ENCODE peak calls at places on chromosomes 4 and X, in eight cellular contexts. X is hippocampal formation; B is cardiac fibroblast; I is iPS DF 6.9; D is activated CD4-positive, alpha-beta T cell treated with anti-CD3 and anti-CD28 coated beads, Interleukin-2, amount 50 U/mL, for 24 hours; Q is GM04504; L is mucosa of descending colon; W is left ventricle myocardium inferior. T is an unnamed sample.

GRCh38 chr4:133178960-133179359 is 29.9 kb downstream of the PCDH10 start:
- DNase-seq in D (no peak), L (no peak), W (no peak), X (no peak), Q (no peak), B (no peak), I (no peak), T (no peak)

GRCh38 chr4:16641971-16642370 is 256.5 kb downstream of the LDB2 start:
- DNase-seq in Q (peak; percentile 48), X (no peak), W (no peak), B (peak; percentile 67), L (no peak), D (no peak), I (no peak), T (no peak)

GRCh38 chr4:174053895-174054294 is 229.6 kb downstream of the FBXO8 start:
- DNase-seq in D (no peak), I (no peak), Q (no peak), W (no peak), X (no peak), L (no peak), B (no peak), T (no peak)

GRCh38 chr4:55733874-55734437 is 85.6 kb upstream of the EXOC1L start:
- DNase-seq in D (no peak), W (peak; percentile 35), I (no peak), B (peak; percentile 67), L (peak; percentile 86), X (no peak), Q (no peak), T (no peak)

GRCh38 chr4:2799444-2799911 is 6.6 kb downstream of the SH3BP2 start:
- DNase-seq in W (peak; percentile 36), L (peak; percentile 50), Q (no peak), B (no peak), X (no peak), D (no peak), I (no peak), T (peak; percentile 66)

GRCh38 chr4:36251983-36252382 is 7.7 kb upstream of the ARAP2 start:
- DNase-seq in D (no peak), I (no peak), Q (no peak), W (no peak), B (no peak), L (no peak), X (no peak), T (no peak)

GRCh38 chrX:13898084-13898483 is 81.2 kb upstream of the GPM6B start:
- DNase-seq in L (no peak), W (no peak), B (peak; percentile 62), Q (no peak), I (no peak), X (no peak), D (no peak), T (no peak)

GRCh38 chrX:33211356-33212254 is at the start of gene DMD:
- DNase-seq in I (no peak), B (peak; percentile 93), X (peak; percentile 50), D (no peak), L (no peak), Q (no peak), W (peak; percentile 17), T (no peak)

GRCh38 chrX:11269996-11270395 is 23.2 kb upstream of the AMELX start:
- DNase-seq in D (no peak), B (peak; percentile 43), Q (no peak), W (no peak), I (no peak), L (no peak), X (no peak), T (no peak)

GRCh38 chr4:90099795-90100194 is 27.4 kb upstream of the CCSER1 start:
- DNase-seq in B (no peak), X (no peak), W (no peak), I (no peak), Q (no peak), L (no peak), D (no peak), T (no peak)

GRCh38 chrX:37906357-37906756 is 59.0 kb upstream of the DYNLT3 start:
- DNase-seq in X (no peak), B (no peak), I (no peak), D (no peak), W (no peak), L (no peak), Q (no peak), T (no peak)

GRCh38 chrX:42119076-42119475 is 195.7 kb upstream of the CASK start:
- DNase-seq in W (no peak), X (no peak), L (no peak), B (peak; percentile 90), Q (peak; percentile 3), I (no peak), D (no peak), T (no peak)

GRCh38 chr4:93867416-93868001 is 39.0 kb downstream of the ATOH1 start:
- DNase-seq in D (no peak), X (no peak), L (no peak), B (no peak), W (no peak), Q (no peak), I (no peak), T (no peak)

GRCh38 chrX:39000802-39001201 is 199.5 kb downstream of the MID1IP1 start:
- DNase-seq in D (no peak), Q (no peak), X (no peak), W (no peak), B (no peak), L (no peak), I (no peak), T (no peak)

GRCh38 chrX:40543661-40544328 is 37.0 kb upstream of the ATP6AP2 start:
- DNase-seq in L (no peak), Q (peak; percentile 11), W (no peak), I (peak; percentile 35), B (peak; percentile 65), D (no peak), X (peak; percentile 24), T (no peak)

GRCh38 chr4:36587909-36588472 is 306.6 kb downstream of the DTHD1 start:
- DNase-seq in L (no peak), B (no peak), D (no peak), I (no peak), X (no peak), W (no peak), Q (no peak), T (no peak)

GRCh38 chr4:141706445-141706844 is 70.1 kb downstream of the IL15 start:
- DNase-seq in X (no peak), L (no peak), I (no peak), Q (no peak), B (no peak), W (no peak), D (no peak), T (no peak)

GRCh38 chr4:87093443-87094123 is 126.8 kb downstream of the KLHL8 start:
- DNase-seq in I (no peak), L (no peak), X (peak; percentile 71), D (peak; percentile 40), Q (no peak), W (no peak), B (peak; percentile 69), T (no peak)

GRCh38 chrX:44874481-44875184 is 1.6 kb downstream of the KDM6A start:
- DNase-seq in I (no peak), L (no peak), B (peak; percentile 29), Q (peak; percentile 16), D (peak; percentile 9), X (peak; percentile 14), W (no peak), T (no peak)

GRCh38 chr4:156505341-156505955 is 466.2 kb downstream of the PDGFC start:
- DNase-seq in L (no peak), W (no peak), I (no peak), B (no peak), X (no peak), Q (no peak), D (no peak), T (no peak)

GRCh38 chrX:136221851-136222513 is 29.2 kb downstream of the MAP7D3 start:
- DNase-seq in X (no peak), Q (no peak), I (no peak), W (no peak), L (no peak), B (no peak), D (no peak), T (no peak)

GRCh38 chrX:1086444-1087409 is 125.7 kb downstream of the CRLF2 start:
- DNase-seq in I (no peak), D (no peak), L (no peak), W (no peak), Q (peak; percentile 11), B (no peak), X (no peak), T (peak; percentile 5)

GRCh38 chr4:132297346-132297745 is 851.7 kb upstream of the PCDH10 start:
- DNase-seq in L (no peak), Q (peak; percentile 42), B (peak; percentile 36), I (no peak), W (no peak), X (no peak), D (no peak), T (no peak)

GRCh38 chr4:104469794-104470193 is 24.9 kb downstream of the CXXC4 start:
- DNase-seq in L (no peak), X (no peak), I (no peak), B (no peak), D (no peak), W (no peak), Q (no peak), T (no peak)

GRCh38 chr4:185381794-185382193 is 13.9 kb downstream of the LRP2BP start:
- DNase-seq in X (no peak), W (no peak), D (no peak), Q (no peak), L (no peak), B (peak; percentile 55), I (no peak), T (no peak)

GRCh38 chr4:72567821-72568620 is 1.0 kb downstream of the ADAMTS3 start:
- DNase-seq in Q (no peak), D (no peak), L (peak; percentile 38), B (peak; percentile 85), I (peak; percentile 63), W (peak; percentile 40), X (peak; percentile 6), T (peak; percentile 69)

GRCh38 chrX:24260827-24261550 is 52.9 kb downstream of the SUPT20HL2 start:
- DNase-seq in I (no peak), L (peak; percentile 25), Q (no peak), W (no peak), B (peak; percentile 74), D (peak; percentile 7), X (peak; percentile 2), T (no peak)

GRCh38 chr4:10461091-10461849 is 4.0 kb upstream of the ZNF518B start:
- DNase-seq in X (no peak), B (peak; percentile 80), Q (no peak), D (peak; percentile 52), I (no peak), L (peak; percentile 79), W (peak; percentile 54), T (no peak)